ENCODE peak calls at places on chromosome 14, in ten cellular contexts. P, K, G, N, X, Q, L, Y, S and V are unnamed samples.
A peak's percentile ranks its signal among the peaks of the same experiment; 100 is the strongest.

GRCh38 chr14:99440278-99440677 is 40.4 kb downstream of the SETD3 start:
- DNase-seq in L (no peak), Y (no peak), Q (no peak), K (peak; percentile 7), P (no peak), N (no peak), S (no peak), X (no peak), G (peak; percentile 37), V (no peak)

GRCh38 chr14:31336646-31337045 is 83.7 kb downstream of the HEATR5A start:
- DNase-seq in L (no peak), X (peak; percentile 29), N (no peak), G (no peak), Y (no peak), S (peak; percentile 56), Q (no peak), K (peak; percentile 18), P (no peak), V (no peak)

GRCh38 chr14:97408937-97409860 is 612.0 kb downstream of the VRK1 start:
- DNase-seq in K (no peak), P (no peak), G (no peak), S (no peak), N (no peak), L (no peak), Y (no peak), X (no peak), Q (no peak), V (no peak)

GRCh38 chr14:102076793-102077759 is 9.8 kb downstream of the HSP90AA1 start:
- DNase-seq in L (no peak), P (no peak), X (no peak), Y (no peak), K (no peak), N (no peak), G (no peak), S (no peak), Q (no peak), V (no peak)

GRCh38 chr14:44609201-44609600 is 102.1 kb upstream of the FSCB start:
- DNase-seq in Y (no peak), S (no peak), K (no peak), X (no peak), G (no peak), Q (no peak), P (no peak), L (no peak), N (no peak), V (no peak)

GRCh38 chr14:66652736-66653135 is 144.8 kb downstream of the GPHN start:
- DNase-seq in G (no peak), L (no peak), S (no peak), K (no peak), X (peak; percentile 42), Q (no peak), P (no peak), Y (no peak), N (no peak), V (no peak)

GRCh38 chr14:89767861-89768268 is 186.7 kb downstream of the EFCAB11 start:
- DNase-seq in N (no peak), Y (peak; percentile 70), Q (no peak), K (peak; percentile 38), S (peak; percentile 76), P (no peak), L (no peak), X (peak; percentile 62), G (peak; percentile 57), V (no peak)

GRCh38 chr14:95327558-95328374 is 8.1 kb upstream of the CLMN start:
- DNase-seq in Y (no peak), P (no peak), G (no peak), K (no peak), N (no peak), S (no peak), X (no peak), L (no peak), Q (no peak), V (no peak)

GRCh38 chr14:95146079-95146771 is 11.1 kb downstream of the DICER1 start:
- DNase-seq in L (no peak), K (no peak), G (no peak), N (no peak), Q (no peak), X (no peak), S (no peak), P (no peak), Y (no peak), V (no peak)

GRCh38 chr14:52356025-52356424 is 41.9 kb downstream of the PTGER2 start:
- DNase-seq in N (no peak), P (no peak), K (peak; percentile 47), L (no peak), Q (no peak), G (no peak), Y (no peak), X (no peak), S (no peak), V (no peak)

GRCh38 chr14:24894583-24895242 is 155.2 kb downstream of the STXBP6 start:
- DNase-seq in X (no peak), N (no peak), Y (no peak), Q (no peak), K (no peak), L (no peak), G (no peak), P (no peak), S (no peak), V (no peak)

GRCh38 chr14:106013879-106014376 is 487.5 kb downstream of the TMEM121 start:
- DNase-seq in G (no peak), X (no peak), Y (no peak), N (no peak), P (no peak), S (no peak), Q (no peak), K (no peak), L (no peak), V (no peak)

GRCh38 chr14:92589213-92589852 is 75.8 kb downstream of the RIN3 start:
- DNase-seq in Y (no peak), P (no peak), N (no peak), X (peak; percentile 45), K (peak; percentile 42), Q (no peak), L (no peak), G (peak; percentile 24), S (peak; percentile 47), V (no peak)

GRCh38 chr14:58977366-58977765 is 211.1 kb upstream of the DAAM1 start:
- DNase-seq in G (no peak), S (peak; percentile 38), Q (no peak), N (no peak), K (no peak), L (no peak), X (no peak), P (no peak), Y (no peak), V (no peak)

GRCh38 chr14:40987481-40987880 is 619.2 kb upstream of the LRFN5 start:
- DNase-seq in N (no peak), S (no peak), Q (no peak), G (no peak), L (no peak), K (no peak), P (no peak), Y (no peak), X (no peak), V (no peak)

GRCh38 chr14:40989260-40989659 is 617.4 kb upstream of the LRFN5 start:
- DNase-seq in P (no peak), L (no peak), Q (no peak), K (no peak), Y (no peak), X (no peak), N (no peak), G (no peak), S (no peak), V (no peak)

GRCh38 chr14:40983604-40984003 is 623.1 kb upstream of the LRFN5 start:
- DNase-seq in X (no peak), K (no peak), S (no peak), Y (no peak), P (no peak), Q (no peak), N (no peak), L (no peak), G (no peak), V (no peak)

GRCh38 chr14:40981247-40981646 is 625.4 kb upstream of the LRFN5 start:
- DNase-seq in K (no peak), X (no peak), S (no peak), G (no peak), N (no peak), P (no peak), Y (no peak), L (no peak), Q (no peak), V (no peak)

DNA sequence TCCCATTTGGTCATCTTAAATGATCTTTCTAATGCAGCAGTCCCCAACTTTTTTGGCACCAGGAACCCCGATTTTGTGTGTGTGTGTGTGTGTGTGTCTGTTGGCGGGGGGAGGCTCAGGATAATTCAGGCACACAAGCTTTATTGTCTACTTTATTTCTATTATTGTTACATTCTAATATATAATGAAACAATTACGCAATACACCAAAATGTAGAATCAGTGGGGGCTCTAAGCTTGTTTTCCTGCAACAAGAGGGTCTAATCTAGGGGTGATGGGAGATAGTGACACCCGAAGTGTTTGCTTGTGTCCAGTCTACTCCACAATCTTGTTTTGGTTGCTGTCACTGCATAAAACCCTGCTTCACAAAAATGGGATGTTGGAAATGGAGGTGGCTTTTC is 621.1 kb upstream of the LRFN5 start:
- DNase-seq in X (no peak), N (no peak), G (no peak), K (no peak), Q (no peak), L (no peak), P (no peak), Y (no peak), S (no peak), V (no peak)
- H3K9me3 ChIP-seq in X (no peaks in the 10 kb centered on the region), N (peaks cover 2% of the 10 kb centered on the region), G (no peaks in the 10 kb centered on the region), K (no peaks in the 10 kb centered on the region), Q (peaks cover 9% of the 10 kb centered on the region), L (peaks cover 27% of the 10 kb centered on the region), P (no peaks in the 10 kb centered on the region), Y (no peaks in the 10 kb centered on the region), S (no peaks in the 10 kb centered on the region), V (no peaks in the 10 kb centered on the region)

DNA sequence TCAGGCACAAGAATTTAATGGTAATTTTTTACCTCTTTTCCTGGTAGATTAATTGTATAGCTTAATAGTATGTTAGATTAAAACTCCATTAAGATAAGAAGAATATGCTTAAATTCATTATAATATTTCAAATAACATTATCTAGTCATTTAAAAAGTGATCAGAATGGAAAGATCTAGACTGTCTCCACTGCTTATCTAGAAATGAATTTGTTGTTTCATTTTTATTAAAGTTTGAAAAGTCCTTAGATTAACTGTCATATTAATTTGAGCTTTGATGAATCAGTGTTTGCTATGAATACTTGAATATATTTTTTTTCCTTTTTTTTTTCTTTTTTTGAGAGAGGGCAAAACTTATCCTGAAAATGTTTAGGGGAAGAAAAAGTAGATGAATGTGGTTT is 236.6 kb upstream of the NPAS3 start:
- DNase-seq in G (no peak), Q (no peak), P (no peak), S (no peak), N (no peak), X (no peak), L (no peak), K (no peak), Y (no peak), V (no peak)
- H3K27ac ChIP-seq in G (no peak overlapping the region), Q (peak overlapping the region; percentile 73), P (peak overlapping the region; percentile 93), S (peak overlapping the region; percentile 53), N (no peak overlapping the region), X (no peak overlapping the region), L (peak overlapping the region; percentile 77), K (no peak overlapping the region), Y (no peak overlapping the region), V (peak overlapping the region; percentile 61)

GRCh38 chr14:82387699-82388098 is 854.0 kb upstream of the SEL1L start:
- DNase-seq in Y (no peak), K (no peak), L (no peak), P (peak; percentile 13), N (no peak), G (no peak), S (no peak), Q (no peak), X (no peak), V (no peak)
- H3K9me3 ChIP-seq in Y (no peaks in the 10 kb centered on the region), K (no peaks in the 10 kb centered on the region), L (peaks cover 4% of the 10 kb centered on the region), P (no peaks in the 10 kb centered on the region), N (no peaks in the 10 kb centered on the region), G (no peaks in the 10 kb centered on the region), S (peaks cover 3% of the 10 kb centered on the region), Q (peaks cover 3% of the 10 kb centered on the region), X (no peaks in the 10 kb centered on the region), V (no peaks in the 10 kb centered on the region)

GRCh38 chr14:49988080-49988990 is 95.5 kb downstream of the ARF6 start:
- DNase-seq in P (no peak), G (no peak), Y (no peak), N (no peak), L (no peak), X (no peak), K (no peak), Q (no peak), S (no peak), V (no peak)
- H3K27ac ChIP-seq in P (peak overlapping the region; percentile 77), G (no peak overlapping the region), Y (no peak overlapping the region), N (peak overlapping the region; percentile 85), L (no peak overlapping the region), X (no peak overlapping the region), K (peak overlapping the region; percentile 90), Q (peak overlapping the region; percentile 52), S (peak overlapping the region; percentile 70), V (no peak overlapping the region)